ENCODE peak calls at places on chromosome 13, in four cellular contexts. One of them, this sample, is unnamed.

GRCh38 chr13:79485014-79485441 is 4.1 kb downstream of the NDFIP2 start:
- DNase-seq in K562: no peak
- DNase-seq in HL-60: no peak
- DNase-seq in GM12878: no peak
- DNase-seq in this sample: no peak

GRCh38 chr13:51734786-51735185 is 69.2 kb downstream of the DHRS12 start:
- DNase-seq in GM12878: no peak
- DNase-seq in HL-60: no peak
- DNase-seq in K562: no peak
- DNase-seq in this sample: no peak

GRCh38 chr13:54287062-54287764 is 1258.6 kb downstream of the OLFM4 start:
- DNase-seq in K562: no peak
- DNase-seq in GM12878: no peak
- DNase-seq in HL-60: no peak
- DNase-seq in this sample: no peak

GRCh38 chr13:90585392-90585791 is 762.1 kb upstream of the MIR17HG start:
- DNase-seq in GM12878: no peak
- DNase-seq in HL-60: no peak
- DNase-seq in K562: no peak
- DNase-seq in this sample: no peak

GRCh38 chr13:44326961-44327360 is 46.7 kb upstream of the SERP2 start:
- DNase-seq in HL-60: no peak
- DNase-seq in GM12878: no peak
- DNase-seq in K562: no peak
- DNase-seq in this sample: no peak

GRCh38 chr13:50365300-50365682 is 350.0 kb downstream of the KCNRG start:
- DNase-seq in HL-60: no peak
- DNase-seq in K562: no peak
- DNase-seq in GM12878: no peak
- DNase-seq in this sample: no peak

GRCh38 chr13:64697226-64697625 is 2532.9 kb downstream of the PCDH9 start:
- DNase-seq in GM12878: no peak
- DNase-seq in HL-60: no peak
- DNase-seq in K562: no peak
- DNase-seq in this sample: no peak

GRCh38 chr13:99642006-99642405 is 140.7 kb downstream of the TM9SF2 start:
- DNase-seq in HL-60: no peak
- DNase-seq in GM12878: no peak
- DNase-seq in K562: no peak
- DNase-seq in this sample: no peak

GRCh38 chr13:45765464-45765863 is 63.3 kb downstream of the CBY2 start:
- DNase-seq in GM12878: no peak
- DNase-seq in HL-60: no peak
- DNase-seq in K562: no peak
- DNase-seq in this sample: no peak

GRCh38 chr13:33022986-33023385 is 6.8 kb downstream of the KL start:
- DNase-seq in HL-60: no peak
- DNase-seq in GM12878: no peak
- DNase-seq in K562: no peak
- DNase-seq in this sample: no peak

GRCh38 chr13:26983533-26984315 is 187.9 kb downstream of the USP12 start:
- DNase-seq in K562: no peak
- DNase-seq in GM12878: no peak
- DNase-seq in HL-60: no peak
- DNase-seq in this sample: no peak

GRCh38 chr13:42048625-42049453 is at the start of gene DGKH:
- DNase-seq in GM12878: no peak
- DNase-seq in HL-60: peak
- DNase-seq in K562: peak
- DNase-seq in this sample: peak

GRCh38 chr13:33744589-33745369 is 73.2 kb upstream of the RFC3 start:
- DNase-seq in GM12878: no peak
- DNase-seq in HL-60: no peak
- DNase-seq in K562: no peak
- DNase-seq in this sample: no peak

GRCh38 chr13:24106429-24106828 is 54.1 kb upstream of the SPATA13 start:
- DNase-seq in K562: no peak
- DNase-seq in HL-60: no peak
- DNase-seq in GM12878: no peak
- DNase-seq in this sample: no peak

GRCh38 chr13:33401238-33401637 is 115.7 kb upstream of the STARD13 start:
- DNase-seq in K562: no peak
- DNase-seq in HL-60: no peak
- DNase-seq in GM12878: no peak
- DNase-seq in this sample: no peak

GRCh38 chr13:24271611-24272451 is 37.5 kb upstream of the C1QTNF9 start:
- DNase-seq in HL-60: no peak
- DNase-seq in GM12878: peak
- DNase-seq in K562: no peak
- DNase-seq in this sample: no peak

GRCh38 chr13:111493468-111493867 is 173.0 kb downstream of the TEX29 start:
- DNase-seq in HL-60: no peak
- DNase-seq in GM12878: no peak
- DNase-seq in K562: no peak
- DNase-seq in this sample: no peak

GRCh38 chr13:110012102-110012739 is 225.8 kb upstream of the IRS2 start:
- DNase-seq in HL-60: no peak
- DNase-seq in GM12878: no peak
- DNase-seq in K562: no peak
- DNase-seq in this sample: no peak

GRCh38 chr13:46586766-46587509 is 34.0 kb downstream of the LRCH1 start:
- DNase-seq in K562: no peak
- DNase-seq in GM12878: no peak
- DNase-seq in HL-60: no peak
- DNase-seq in this sample: no peak

GRCh38 chr13:111066544-111066943 is 48.6 kb upstream of the ARHGEF7 start:
- DNase-seq in K562: no peak
- DNase-seq in GM12878: no peak
- DNase-seq in HL-60: no peak
- DNase-seq in this sample: no peak

GRCh38 chr13:46593403-46593802 is 40.4 kb downstream of the LRCH1 start:
- DNase-seq in K562: no peak
- DNase-seq in HL-60: no peak
- DNase-seq in GM12878: no peak
- DNase-seq in this sample: no peak

GRCh38 chr13:83895994-83896580 is 13.8 kb upstream of the SLITRK1 start:
- DNase-seq in GM12878: no peak
- DNase-seq in HL-60: no peak
- DNase-seq in K562: no peak
- DNase-seq in this sample: no peak

GRCh38 chr13:47481521-47481920 is 519.6 kb downstream of the SUCLA2 start:
- DNase-seq in K562: no peak
- DNase-seq in GM12878: no peak
- DNase-seq in HL-60: no peak
- DNase-seq in this sample: no peak

GRCh38 chr13:98890920-98891319 is 86.9 kb downstream of the DOCK9 start:
- DNase-seq in GM12878: no peak
- DNase-seq in HL-60: no peak
- DNase-seq in K562: no peak
- DNase-seq in this sample: no peak

GRCh38 chr13:46179576-46180368 is 2.2 kb downstream of the LCP1 start:
- DNase-seq in K562: peak
- DNase-seq in HL-60: peak
- DNase-seq in GM12878: no peak
- DNase-seq in this sample: no peak

GRCh38 chr13:44368599-44369368 is 4.8 kb upstream of the SERP2 start:
- DNase-seq in HL-60: no peak
- DNase-seq in K562: peak
- DNase-seq in GM12878: no peak
- DNase-seq in this sample: no peak

GRCh38 chr13:109790951-109791605 is 4.7 kb upstream of the IRS2 start:
- DNase-seq in K562: peak
- DNase-seq in GM12878: no peak
- DNase-seq in HL-60: peak
- DNase-seq in this sample: no peak

GRCh38 chr13:46675016-46675415 is 121.9 kb downstream of the ESD start:
- DNase-seq in GM12878: no peak
- DNase-seq in K562: no peak
- DNase-seq in HL-60: no peak
- DNase-seq in this sample: no peak

GRCh38 chr13:47289578-47289977 is 392.7 kb upstream of the HTR2A start:
- DNase-seq in GM12878: no peak
- DNase-seq in K562: no peak
- DNase-seq in HL-60: no peak
- DNase-seq in this sample: no peak

GRCh38 chr13:107209811-107210210 is 641.9 kb upstream of the ARGLU1 start:
- DNase-seq in HL-60: no peak
- DNase-seq in K562: no peak
- DNase-seq in GM12878: no peak
- DNase-seq in this sample: no peak

DNA sequence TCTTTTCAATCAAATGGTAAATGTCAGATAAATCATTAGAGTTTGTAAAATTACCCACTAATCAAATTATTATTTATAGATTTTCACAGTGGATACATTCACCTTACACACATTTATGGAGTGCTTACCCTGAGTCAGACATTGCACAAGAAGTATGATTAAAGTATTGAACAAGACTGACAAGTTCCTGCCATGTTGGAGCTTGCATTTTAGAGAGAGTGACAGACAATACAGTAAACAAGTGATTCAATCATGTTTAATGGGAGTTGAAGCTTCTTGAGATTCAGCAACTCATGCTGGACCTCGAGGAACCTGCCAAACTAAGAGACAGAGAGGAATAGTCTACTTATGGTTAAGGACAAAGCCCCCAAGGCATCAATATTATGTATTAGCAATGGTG is 487.8 kb downstream of the PCDH17 start:
- DNase-seq in K562: no peak
- DNase-seq in HL-60: no peak
- DNase-seq in GM12878: no peak
- DNase-seq in this sample: no peak
- TF ChIP-seq SPI1 in K562: no peak
- TF ChIP-seq SPI1 in HL-60: no peak
- TF ChIP-seq SPI1 in GM12878: no peak
- TF ChIP-seq SPI1 in this sample: no peak

GRCh38 chr13:28822161-28822560 is 2.0 kb downstream of the MTUS2 start:
- DNase-seq in GM12878: no peak
- DNase-seq in HL-60: no peak
- DNase-seq in K562: no peak
- DNase-seq in this sample: no peak

GRCh38 chr13:28819748-28820098 is 416 bp upstream of the MTUS2 start:
- DNase-seq in GM12878: no peak
- DNase-seq in HL-60: no peak
- DNase-seq in K562: peak
- DNase-seq in this sample: peak

GRCh38 chr13:28820099-28821051 is at the start of gene MTUS2:
- DNase-seq in HL-60: no peak
- DNase-seq in GM12878: no peak
- DNase-seq in K562: no peak
- DNase-seq in this sample: peak

GRCh38 chr13:28826368-28826767 is 6.2 kb downstream of the MTUS2 start:
- DNase-seq in HL-60: no peak
- DNase-seq in GM12878: no peak
- DNase-seq in K562: no peak
- DNase-seq in this sample: no peak

DNA sequence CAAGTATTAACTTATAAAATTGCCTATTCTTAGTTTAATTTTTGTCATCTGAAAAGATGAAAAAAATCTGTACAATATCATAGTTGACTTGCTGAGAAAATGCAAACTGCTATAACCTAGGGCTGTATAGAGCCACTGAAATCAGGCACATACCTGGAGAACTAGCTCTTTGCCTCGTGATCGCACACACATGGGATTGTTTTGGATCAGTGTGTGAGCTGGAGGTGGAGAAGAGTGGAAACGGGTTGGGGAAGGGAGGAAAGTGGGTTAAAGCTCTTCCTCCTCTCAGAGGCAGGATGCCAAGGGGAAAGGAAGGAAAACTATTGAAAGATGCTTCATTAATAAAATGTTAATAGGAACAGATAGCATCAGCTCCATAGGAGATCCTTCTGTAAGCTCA is 2.7 kb downstream of the MTUS2 start:
- DNase-seq in HL-60: no peak
- DNase-seq in GM12878: no peak
- DNase-seq in K562: no peak
- DNase-seq in this sample: no peak
- TF ChIP-seq SPI1 in HL-60: no peak
- TF ChIP-seq SPI1 in GM12878: no peak
- TF ChIP-seq SPI1 in K562: no peak
- TF ChIP-seq SPI1 in this sample: no peak

GRCh38 chr13:61795580-61795979 is 379.9 kb upstream of the PCDH20 start:
- DNase-seq in GM12878: no peak
- DNase-seq in K562: no peak
- DNase-seq in HL-60: no peak
- DNase-seq in this sample: no peak

DNA sequence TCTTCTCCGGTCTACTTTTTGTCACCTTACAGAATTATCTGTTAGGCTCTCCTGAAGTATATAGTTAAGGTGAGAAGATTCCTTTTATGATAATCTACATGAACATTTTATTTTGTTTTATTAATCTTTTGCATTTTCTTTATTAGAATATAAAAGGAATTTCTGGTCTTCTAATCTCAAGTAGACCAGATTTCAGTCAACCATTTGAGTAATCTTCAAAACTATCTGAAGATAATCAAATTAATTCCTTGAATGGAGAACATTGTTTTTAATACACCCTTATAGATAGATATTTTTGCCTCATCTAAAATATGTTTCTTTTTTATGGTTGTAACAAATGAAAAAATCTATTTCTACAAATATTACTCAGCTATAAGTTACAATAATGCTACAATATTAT is 381.7 kb upstream of the PCDH20 start:
- DNase-seq in GM12878: no peak
- DNase-seq in HL-60: no peak
- DNase-seq in K562: no peak
- DNase-seq in this sample: no peak
- TF ChIP-seq SPI1 in GM12878: no peak
- TF ChIP-seq SPI1 in HL-60: no peak
- TF ChIP-seq SPI1 in K562: no peak
- TF ChIP-seq SPI1 in this sample: no peak

DNA sequence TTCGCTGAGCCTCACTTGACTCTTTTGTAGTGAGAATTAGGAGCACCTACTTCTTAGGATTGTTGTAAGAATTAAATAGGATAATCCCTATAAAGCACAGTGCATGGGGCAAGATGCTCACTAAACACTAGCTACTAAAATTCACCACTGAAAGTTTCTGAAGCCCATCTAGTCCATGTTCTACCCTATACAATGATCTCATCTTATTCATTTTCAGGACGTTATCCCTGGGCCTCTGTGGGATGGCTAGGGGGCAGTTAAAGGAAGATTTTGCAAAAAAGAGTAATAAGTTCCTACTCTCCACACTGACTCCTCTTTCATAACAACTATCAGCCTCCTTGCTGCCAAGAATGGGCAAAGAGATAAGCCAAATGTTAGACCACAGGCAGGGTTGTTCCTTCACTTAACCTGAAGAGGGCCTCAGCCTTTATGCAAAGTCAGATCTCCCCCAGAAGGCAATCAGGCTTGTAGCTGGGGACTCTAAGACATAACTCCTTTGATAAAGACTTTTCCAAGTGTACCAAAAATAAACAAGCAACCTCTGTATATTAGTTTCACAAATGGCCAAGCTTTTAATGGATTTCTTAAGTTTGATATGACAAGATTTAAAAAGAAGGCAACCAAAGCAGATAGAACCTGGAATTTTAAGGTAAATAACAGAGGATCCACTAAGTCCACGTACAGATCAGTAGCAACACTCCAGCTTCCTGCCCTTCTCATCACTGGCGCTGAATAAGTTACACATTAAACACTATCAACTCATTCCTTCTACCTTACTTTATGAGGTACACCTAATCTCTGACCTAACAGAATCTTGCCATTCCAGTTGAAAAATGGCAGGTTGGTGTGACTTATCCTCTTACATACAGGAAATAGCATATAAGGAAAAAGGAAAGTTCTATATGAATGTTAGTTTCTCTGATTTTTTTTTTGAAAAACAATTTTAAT is 44.4 kb downstream of the ELF1 start:
- DNase-seq in GM12878: no peak
- DNase-seq in HL-60: peak
- DNase-seq in K562: peak
- DNase-seq in this sample: no peak
- TF ChIP-seq SPI1 in GM12878: no peak
- TF ChIP-seq SPI1 in HL-60: no peak
- TF ChIP-seq SPI1 in K562: no peak
- TF ChIP-seq SPI1 in this sample: no peak